ENCODE peak calls at places on chromosome 3, in ten cellular contexts. A is GM23248; C is activated naive CD8-positive, alpha-beta T cell treated with anti-CD3 and anti-CD28 coated beads, Interleukin-2, amount 50 U/mL, for 24 hours; B is HuH-7; G is GM04504; J is A549; R is small intestine; T is GM03348; P is activated naive CD4-positive, alpha-beta T cell treated with anti-CD3 and anti-CD28 coated beads, Interleukin-2, amount 10 ng/mL, durations not matched to agents 7 days and 5 days; S is SJSA1. F is an unnamed sample.
A peak's percentile ranks its signal among the peaks of the same experiment; 100 is the strongest.

GRCh38 chr3:185402561-185402960 is 39.6 kb downstream of the MAP3K13 start:
- DNase-seq in A (peak; percentile 43), C (no peak), B (no peak), G (no peak), J (no peak), R (peak; percentile 92), T (peak; percentile 70), P (no peak), S (no peak), F (no peak)

GRCh38 chr3:177051419-177051818 is 145.9 kb downstream of the TBL1XR1 start:
- DNase-seq in A (no peak), C (no peak), B (no peak), G (no peak), J (no peak), R (no peak), T (no peak), P (no peak), S (no peak), F (no peak)

GRCh38 chr3:54146383-54147239 is 24.3 kb downstream of the CACNA2D3 start:
- DNase-seq in A (peak; percentile 44), C (no peak), B (peak; percentile 26), G (no peak), J (peak; percentile 27), R (peak; percentile 8), T (peak; percentile 31), P (no peak), S (peak; percentile 5), F (peak; percentile 38)

GRCh38 chr3:187027531-187027936 is 97.2 kb downstream of the ST6GAL1 start:
- DNase-seq in A (no peak), C (peak; percentile 37), B (no peak), G (no peak), J (no peak), R (peak; percentile 30), T (no peak), P (peak; percentile 87), S (no peak), F (no peak)

GRCh38 chr3:104604326-104605010 is 762.2 kb upstream of the ALCAM start:
- DNase-seq in A (peak; percentile 53), C (no peak), B (no peak), G (no peak), J (no peak), R (no peak), T (peak; percentile 48), P (no peak), S (peak; percentile 5), F (no peak)

GRCh38 chr3:52552089-52552488 is 15.7 kb downstream of the UQCC5 start:
- DNase-seq in A (peak; percentile 26), C (no peak), B (no peak), G (no peak), J (no peak), R (no peak), T (no peak), P (no peak), S (no peak), F (no peak)

GRCh38 chr3:27428446-27428845 is 55.7 kb downstream of the SLC4A7 start:
- DNase-seq in A (peak; percentile 52), C (no peak), B (no peak), G (no peak), J (no peak), R (no peak), T (no peak), P (no peak), S (no peak), F (no peak)

GRCh38 chr3:11635671-11636371 is 7.9 kb downstream of the VGLL4 start:
- DNase-seq in A (peak; percentile 39), C (no peak), B (no peak), G (no peak), J (no peak), R (no peak), T (no peak), P (no peak), S (no peak), F (no peak)

GRCh38 chr3:50415066-50415465 is 55.7 kb upstream of the TMEM115 start:
- DNase-seq in A (no peak), C (no peak), B (no peak), G (no peak), J (no peak), R (no peak), T (no peak), P (no peak), S (no peak), F (no peak)

GRCh38 chr3:155158361-155159037 is 78.4 kb downstream of the MME start:
- DNase-seq in A (no peak), C (no peak), B (no peak), G (no peak), J (no peak), R (no peak), T (no peak), P (no peak), S (no peak), F (no peak)

GRCh38 chr3:146594843-146595482 is 10.2 kb downstream of the PLSCR5 start:
- DNase-seq in A (peak; percentile 43), C (no peak), B (no peak), G (no peak), J (peak; percentile 18), R (peak; percentile 15), T (peak; percentile 10), P (no peak), S (no peak), F (no peak)